ENCODE peak calls at places on chromosome 12, in nine cellular contexts. One of them, this sample, is unnamed.

GRCh38 chr12:122834921-122835692 is at the start of gene HIP1R:
- DNase-seq in stimulated activated CD4-positive, alpha-beta T cell treated with anti-CD3 and anti-CD28 coated beads, Interleukin-1b, Interleukin-23, amount 100 ng/mL, for 4 hours: peak
- DNase-seq in HFFc6: no peak
- DNase-seq in COR-L47: no peak
- DNase-seq in pancreas: no peak
- DNase-seq in GM12864: no peak
- DNase-seq in effector memory CD8-positive, alpha-beta T cell: peak
- DNase-seq in activated naive CD4-positive, alpha-beta T cell treated with anti-CD3 and anti-CD28 coated beads, Interleukin-2, amount 50 U/mL, for 16 hours: peak
- DNase-seq in RCC 7860: no peak
- DNase-seq in this sample: no peak

GRCh38 chr12:981176-981828 is 9.7 kb upstream of the ERC1 start:
- DNase-seq in GM12864: no peak
- DNase-seq in pancreas: no peak
- DNase-seq in activated naive CD4-positive, alpha-beta T cell treated with anti-CD3 and anti-CD28 coated beads, Interleukin-2, amount 50 U/mL, for 16 hours: no peak
- DNase-seq in HFFc6: no peak
- DNase-seq in RCC 7860: no peak
- DNase-seq in COR-L47: no peak
- DNase-seq in effector memory CD8-positive, alpha-beta T cell: no peak
- DNase-seq in stimulated activated CD4-positive, alpha-beta T cell treated with anti-CD3 and anti-CD28 coated beads, Interleukin-1b, Interleukin-23, amount 100 ng/mL, for 4 hours: no peak
- DNase-seq in this sample: no peak

GRCh38 chr12:12267801-12268200 is 957 bp upstream of the LRP6 start:
- DNase-seq in effector memory CD8-positive, alpha-beta T cell: no peak
- DNase-seq in pancreas: no peak
- DNase-seq in HFFc6: no peak
- DNase-seq in GM12864: no peak
- DNase-seq in activated naive CD4-positive, alpha-beta T cell treated with anti-CD3 and anti-CD28 coated beads, Interleukin-2, amount 50 U/mL, for 16 hours: no peak
- DNase-seq in RCC 7860: no peak
- DNase-seq in stimulated activated CD4-positive, alpha-beta T cell treated with anti-CD3 and anti-CD28 coated beads, Interleukin-1b, Interleukin-23, amount 100 ng/mL, for 4 hours: no peak
- DNase-seq in COR-L47: no peak
- DNase-seq in this sample: no peak

GRCh38 chr12:45310627-45310968 is 94.7 kb downstream of the ANO6 start:
- DNase-seq in stimulated activated CD4-positive, alpha-beta T cell treated with anti-CD3 and anti-CD28 coated beads, Interleukin-1b, Interleukin-23, amount 100 ng/mL, for 4 hours: no peak
- DNase-seq in pancreas: no peak
- DNase-seq in activated naive CD4-positive, alpha-beta T cell treated with anti-CD3 and anti-CD28 coated beads, Interleukin-2, amount 50 U/mL, for 16 hours: no peak
- DNase-seq in RCC 7860: no peak
- DNase-seq in GM12864: no peak
- DNase-seq in effector memory CD8-positive, alpha-beta T cell: no peak
- DNase-seq in HFFc6: no peak
- DNase-seq in COR-L47: no peak
- DNase-seq in this sample: no peak

GRCh38 chr12:39510001-39510400 is 67.1 kb upstream of the KIF21A start:
- DNase-seq in COR-L47: no peak
- DNase-seq in effector memory CD8-positive, alpha-beta T cell: no peak
- DNase-seq in RCC 7860: no peak
- DNase-seq in activated naive CD4-positive, alpha-beta T cell treated with anti-CD3 and anti-CD28 coated beads, Interleukin-2, amount 50 U/mL, for 16 hours: no peak
- DNase-seq in HFFc6: no peak
- DNase-seq in pancreas: no peak
- DNase-seq in stimulated activated CD4-positive, alpha-beta T cell treated with anti-CD3 and anti-CD28 coated beads, Interleukin-1b, Interleukin-23, amount 100 ng/mL, for 4 hours: no peak
- DNase-seq in GM12864: no peak
- DNase-seq in this sample: no peak

GRCh38 chr12:102010265-102010994 is 51.4 kb downstream of the WASHC3 start:
- DNase-seq in stimulated activated CD4-positive, alpha-beta T cell treated with anti-CD3 and anti-CD28 coated beads, Interleukin-1b, Interleukin-23, amount 100 ng/mL, for 4 hours: no peak
- DNase-seq in RCC 7860: no peak
- DNase-seq in activated naive CD4-positive, alpha-beta T cell treated with anti-CD3 and anti-CD28 coated beads, Interleukin-2, amount 50 U/mL, for 16 hours: no peak
- DNase-seq in pancreas: no peak
- DNase-seq in COR-L47: no peak
- DNase-seq in HFFc6: no peak
- DNase-seq in effector memory CD8-positive, alpha-beta T cell: no peak
- DNase-seq in GM12864: peak
- DNase-seq in this sample: no peak

GRCh38 chr12:64840949-64841717 is 16.7 kb downstream of the TBC1D30 start:
- DNase-seq in HFFc6: no peak
- DNase-seq in RCC 7860: no peak
- DNase-seq in GM12864: no peak
- DNase-seq in stimulated activated CD4-positive, alpha-beta T cell treated with anti-CD3 and anti-CD28 coated beads, Interleukin-1b, Interleukin-23, amount 100 ng/mL, for 4 hours: no peak
- DNase-seq in pancreas: peak
- DNase-seq in COR-L47: no peak
- DNase-seq in activated naive CD4-positive, alpha-beta T cell treated with anti-CD3 and anti-CD28 coated beads, Interleukin-2, amount 50 U/mL, for 16 hours: no peak
- DNase-seq in effector memory CD8-positive, alpha-beta T cell: no peak
- DNase-seq in this sample: no peak

GRCh38 chr12:121060149-121061001 is 21.3 kb upstream of the OASL start:
- DNase-seq in COR-L47: peak
- DNase-seq in effector memory CD8-positive, alpha-beta T cell: peak
- DNase-seq in activated naive CD4-positive, alpha-beta T cell treated with anti-CD3 and anti-CD28 coated beads, Interleukin-2, amount 50 U/mL, for 16 hours: peak
- DNase-seq in HFFc6: peak
- DNase-seq in pancreas: no peak
- DNase-seq in RCC 7860: no peak
- DNase-seq in GM12864: peak
- DNase-seq in stimulated activated CD4-positive, alpha-beta T cell treated with anti-CD3 and anti-CD28 coated beads, Interleukin-1b, Interleukin-23, amount 100 ng/mL, for 4 hours: peak
- DNase-seq in this sample: peak

GRCh38 chr12:106149096-106149784 is 10.5 kb upstream of the NUAK1 start:
- DNase-seq in stimulated activated CD4-positive, alpha-beta T cell treated with anti-CD3 and anti-CD28 coated beads, Interleukin-1b, Interleukin-23, amount 100 ng/mL, for 4 hours: no peak
- DNase-seq in RCC 7860: no peak
- DNase-seq in activated naive CD4-positive, alpha-beta T cell treated with anti-CD3 and anti-CD28 coated beads, Interleukin-2, amount 50 U/mL, for 16 hours: no peak
- DNase-seq in effector memory CD8-positive, alpha-beta T cell: no peak
- DNase-seq in COR-L47: no peak
- DNase-seq in GM12864: no peak
- DNase-seq in HFFc6: no peak
- DNase-seq in pancreas: no peak
- DNase-seq in this sample: no peak

GRCh38 chr12:53498235-53498630 is 1.0 kb downstream of the MAP3K12 start:
- DNase-seq in pancreas: no peak
- DNase-seq in GM12864: no peak
- DNase-seq in COR-L47: no peak
- DNase-seq in RCC 7860: no peak
- DNase-seq in stimulated activated CD4-positive, alpha-beta T cell treated with anti-CD3 and anti-CD28 coated beads, Interleukin-1b, Interleukin-23, amount 100 ng/mL, for 4 hours: no peak
- DNase-seq in HFFc6: no peak
- DNase-seq in effector memory CD8-positive, alpha-beta T cell: no peak
- DNase-seq in activated naive CD4-positive, alpha-beta T cell treated with anti-CD3 and anti-CD28 coated beads, Interleukin-2, amount 50 U/mL, for 16 hours: no peak
- DNase-seq in this sample: no peak

GRCh38 chr12:31650927-31651326 is 8.6 kb upstream of the ETFBKMT start:
- DNase-seq in effector memory CD8-positive, alpha-beta T cell: no peak
- DNase-seq in RCC 7860: no peak
- DNase-seq in GM12864: no peak
- DNase-seq in COR-L47: no peak
- DNase-seq in stimulated activated CD4-positive, alpha-beta T cell treated with anti-CD3 and anti-CD28 coated beads, Interleukin-1b, Interleukin-23, amount 100 ng/mL, for 4 hours: no peak
- DNase-seq in HFFc6: peak
- DNase-seq in pancreas: peak
- DNase-seq in activated naive CD4-positive, alpha-beta T cell treated with anti-CD3 and anti-CD28 coated beads, Interleukin-2, amount 50 U/mL, for 16 hours: no peak
- DNase-seq in this sample: no peak

GRCh38 chr12:2113501-2113912 is 60.7 kb downstream of the CACNA1C start:
- DNase-seq in pancreas: peak
- DNase-seq in effector memory CD8-positive, alpha-beta T cell: no peak
- DNase-seq in COR-L47: no peak
- DNase-seq in GM12864: no peak
- DNase-seq in activated naive CD4-positive, alpha-beta T cell treated with anti-CD3 and anti-CD28 coated beads, Interleukin-2, amount 50 U/mL, for 16 hours: no peak
- DNase-seq in RCC 7860: no peak
- DNase-seq in stimulated activated CD4-positive, alpha-beta T cell treated with anti-CD3 and anti-CD28 coated beads, Interleukin-1b, Interleukin-23, amount 100 ng/mL, for 4 hours: no peak
- DNase-seq in HFFc6: no peak
- DNase-seq in this sample: no peak

GRCh38 chr12:1529862-1530591 is 64.4 kb downstream of the FBXL14 start:
- DNase-seq in effector memory CD8-positive, alpha-beta T cell: no peak
- DNase-seq in HFFc6: no peak
- DNase-seq in COR-L47: no peak
- DNase-seq in pancreas: no peak
- DNase-seq in GM12864: no peak
- DNase-seq in activated naive CD4-positive, alpha-beta T cell treated with anti-CD3 and anti-CD28 coated beads, Interleukin-2, amount 50 U/mL, for 16 hours: no peak
- DNase-seq in RCC 7860: no peak
- DNase-seq in stimulated activated CD4-positive, alpha-beta T cell treated with anti-CD3 and anti-CD28 coated beads, Interleukin-1b, Interleukin-23, amount 100 ng/mL, for 4 hours: no peak
- DNase-seq in this sample: no peak

GRCh38 chr12:132404435-132404855 is 75.1 kb upstream of the GALNT9 start:
- DNase-seq in HFFc6: no peak
- DNase-seq in activated naive CD4-positive, alpha-beta T cell treated with anti-CD3 and anti-CD28 coated beads, Interleukin-2, amount 50 U/mL, for 16 hours: no peak
- DNase-seq in pancreas: no peak
- DNase-seq in GM12864: no peak
- DNase-seq in COR-L47: no peak
- DNase-seq in effector memory CD8-positive, alpha-beta T cell: no peak
- DNase-seq in stimulated activated CD4-positive, alpha-beta T cell treated with anti-CD3 and anti-CD28 coated beads, Interleukin-1b, Interleukin-23, amount 100 ng/mL, for 4 hours: no peak
- DNase-seq in RCC 7860: no peak
- DNase-seq in this sample: peak

GRCh38 chr12:48615681-48616080 is 45.8 kb upstream of the LALBA start:
- DNase-seq in effector memory CD8-positive, alpha-beta T cell: no peak
- DNase-seq in HFFc6: no peak
- DNase-seq in pancreas: no peak
- DNase-seq in RCC 7860: no peak
- DNase-seq in GM12864: no peak
- DNase-seq in stimulated activated CD4-positive, alpha-beta T cell treated with anti-CD3 and anti-CD28 coated beads, Interleukin-1b, Interleukin-23, amount 100 ng/mL, for 4 hours: no peak
- DNase-seq in COR-L47: no peak
- DNase-seq in activated naive CD4-positive, alpha-beta T cell treated with anti-CD3 and anti-CD28 coated beads, Interleukin-2, amount 50 U/mL, for 16 hours: no peak
- DNase-seq in this sample: no peak

GRCh38 chr12:108508243-108508642 is 6.8 kb upstream of the FICD start:
- DNase-seq in pancreas: no peak
- DNase-seq in stimulated activated CD4-positive, alpha-beta T cell treated with anti-CD3 and anti-CD28 coated beads, Interleukin-1b, Interleukin-23, amount 100 ng/mL, for 4 hours: no peak
- DNase-seq in GM12864: no peak
- DNase-seq in activated naive CD4-positive, alpha-beta T cell treated with anti-CD3 and anti-CD28 coated beads, Interleukin-2, amount 50 U/mL, for 16 hours: no peak
- DNase-seq in RCC 7860: peak
- DNase-seq in effector memory CD8-positive, alpha-beta T cell: no peak
- DNase-seq in COR-L47: no peak
- DNase-seq in HFFc6: peak
- DNase-seq in this sample: no peak

GRCh38 chr12:24820872-24821271 is 128.0 kb downstream of the BCAT1 start:
- DNase-seq in HFFc6: peak
- DNase-seq in RCC 7860: peak
- DNase-seq in GM12864: no peak
- DNase-seq in effector memory CD8-positive, alpha-beta T cell: no peak
- DNase-seq in pancreas: peak
- DNase-seq in activated naive CD4-positive, alpha-beta T cell treated with anti-CD3 and anti-CD28 coated beads, Interleukin-2, amount 50 U/mL, for 16 hours: no peak
- DNase-seq in stimulated activated CD4-positive, alpha-beta T cell treated with anti-CD3 and anti-CD28 coated beads, Interleukin-1b, Interleukin-23, amount 100 ng/mL, for 4 hours: no peak
- DNase-seq in COR-L47: no peak
- DNase-seq in this sample: no peak

GRCh38 chr12:89208661-89209096 is 143.6 kb downstream of the DUSP6 start:
- DNase-seq in HFFc6: no peak
- DNase-seq in COR-L47: no peak
- DNase-seq in GM12864: no peak
- DNase-seq in pancreas: no peak
- DNase-seq in effector memory CD8-positive, alpha-beta T cell: no peak
- DNase-seq in activated naive CD4-positive, alpha-beta T cell treated with anti-CD3 and anti-CD28 coated beads, Interleukin-2, amount 50 U/mL, for 16 hours: no peak
- DNase-seq in stimulated activated CD4-positive, alpha-beta T cell treated with anti-CD3 and anti-CD28 coated beads, Interleukin-1b, Interleukin-23, amount 100 ng/mL, for 4 hours: no peak
- DNase-seq in RCC 7860: no peak
- DNase-seq in this sample: no peak

GRCh38 chr12:85280138-85280983 is at the start of gene ALX1:
- DNase-seq in COR-L47: no peak
- DNase-seq in activated naive CD4-positive, alpha-beta T cell treated with anti-CD3 and anti-CD28 coated beads, Interleukin-2, amount 50 U/mL, for 16 hours: no peak
- DNase-seq in RCC 7860: no peak
- DNase-seq in pancreas: no peak
- DNase-seq in effector memory CD8-positive, alpha-beta T cell: no peak
- DNase-seq in GM12864: no peak
- DNase-seq in stimulated activated CD4-positive, alpha-beta T cell treated with anti-CD3 and anti-CD28 coated beads, Interleukin-1b, Interleukin-23, amount 100 ng/mL, for 4 hours: no peak
- DNase-seq in HFFc6: no peak
- DNase-seq in this sample: no peak

GRCh38 chr12:109626378-109627115 is 53.0 kb downstream of the MVK start:
- DNase-seq in HFFc6: no peak
- DNase-seq in pancreas: no peak
- DNase-seq in RCC 7860: no peak
- DNase-seq in GM12864: no peak
- DNase-seq in stimulated activated CD4-positive, alpha-beta T cell treated with anti-CD3 and anti-CD28 coated beads, Interleukin-1b, Interleukin-23, amount 100 ng/mL, for 4 hours: no peak
- DNase-seq in effector memory CD8-positive, alpha-beta T cell: no peak
- DNase-seq in activated naive CD4-positive, alpha-beta T cell treated with anti-CD3 and anti-CD28 coated beads, Interleukin-2, amount 50 U/mL, for 16 hours: no peak
- DNase-seq in COR-L47: peak
- DNase-seq in this sample: no peak

GRCh38 chr12:32846053-32846452 is 50.5 kb downstream of the PKP2 start:
- DNase-seq in activated naive CD4-positive, alpha-beta T cell treated with anti-CD3 and anti-CD28 coated beads, Interleukin-2, amount 50 U/mL, for 16 hours: no peak
- DNase-seq in HFFc6: no peak
- DNase-seq in GM12864: no peak
- DNase-seq in effector memory CD8-positive, alpha-beta T cell: no peak
- DNase-seq in COR-L47: no peak
- DNase-seq in RCC 7860: no peak
- DNase-seq in stimulated activated CD4-positive, alpha-beta T cell treated with anti-CD3 and anti-CD28 coated beads, Interleukin-1b, Interleukin-23, amount 100 ng/mL, for 4 hours: no peak
- DNase-seq in pancreas: no peak
- DNase-seq in this sample: no peak

GRCh38 chr12:75892779-75893408 is 138.7 kb downstream of the PHLDA1 start:
- DNase-seq in pancreas: no peak
- DNase-seq in GM12864: no peak
- DNase-seq in HFFc6: peak
- DNase-seq in effector memory CD8-positive, alpha-beta T cell: no peak
- DNase-seq in COR-L47: no peak
- DNase-seq in activated naive CD4-positive, alpha-beta T cell treated with anti-CD3 and anti-CD28 coated beads, Interleukin-2, amount 50 U/mL, for 16 hours: no peak
- DNase-seq in RCC 7860: peak
- DNase-seq in stimulated activated CD4-positive, alpha-beta T cell treated with anti-CD3 and anti-CD28 coated beads, Interleukin-1b, Interleukin-23, amount 100 ng/mL, for 4 hours: no peak
- DNase-seq in this sample: no peak

GRCh38 chr12:11795192-11795909 is 145.9 kb downstream of the ETV6 start:
- DNase-seq in GM12864: no peak
- DNase-seq in stimulated activated CD4-positive, alpha-beta T cell treated with anti-CD3 and anti-CD28 coated beads, Interleukin-1b, Interleukin-23, amount 100 ng/mL, for 4 hours: no peak
- DNase-seq in activated naive CD4-positive, alpha-beta T cell treated with anti-CD3 and anti-CD28 coated beads, Interleukin-2, amount 50 U/mL, for 16 hours: no peak
- DNase-seq in RCC 7860: no peak
- DNase-seq in HFFc6: no peak
- DNase-seq in effector memory CD8-positive, alpha-beta T cell: no peak
- DNase-seq in COR-L47: no peak
- DNase-seq in pancreas: no peak
- DNase-seq in this sample: no peak

This sample was measured in left lung.